ENCODE peak calls at places on chromosomes 5 and 9, in seven cellular contexts. K, Q, J, R, C, S and P are unnamed samples.
A peak's percentile ranks its signal among the peaks of the same experiment; 100 is the strongest.

GRCh38 chr5:129541648-129542251 is 81.7 kb downstream of the ADAMTS19 start:
- DNase-seq in K (no peak), Q (no peak), J (no peak), R (no peak), C (no peak), S (peak; percentile 66), P (no peak)

GRCh38 chr9:6417186-6417585 is 4.2 kb downstream of the UHRF2 start:
- DNase-seq in K (no peak), Q (no peak), J (no peak), R (no peak), C (no peak), S (peak; percentile 47), P (no peak)

GRCh38 chr5:172405226-172405625 is 49.1 kb downstream of the SH3PXD2B start:
- DNase-seq in K (no peak), Q (no peak), J (no peak), R (no peak), C (no peak), S (no peak), P (no peak)

GRCh38 chr5:92017786-92018185 is 634.7 kb upstream of the ARRDC3 start:
- DNase-seq in K (no peak), Q (peak; percentile 1), J (no peak), R (no peak), C (peak; percentile 46), S (peak; percentile 91), P (no peak)

GRCh38 chr5:80957031-80957761 is 3.0 kb upstream of the RASGRF2 start:
- DNase-seq in K (no peak), Q (no peak), J (no peak), R (no peak), C (no peak), S (no peak), P (no peak)

GRCh38 chr9:98154678-98155077 is 35.7 kb upstream of the TRIM14 start:
- DNase-seq in K (no peak), Q (no peak), J (no peak), R (no peak), C (no peak), S (no peak), P (no peak)

GRCh38 chr9:117368684-117369230 is 46.1 kb downstream of the ASTN2 start:
- DNase-seq in K (no peak), Q (no peak), J (no peak), R (no peak), C (no peak), S (no peak), P (no peak)

GRCh38 chr9:17472126-17472525 is 106.7 kb upstream of the SH3GL2 start:
- DNase-seq in K (no peak), Q (no peak), J (no peak), R (no peak), C (no peak), S (peak; percentile 68), P (no peak)

GRCh38 chr5:74201334-74202081 is 439.0 kb downstream of the ENC1 start:
- DNase-seq in K (no peak), Q (no peak), J (no peak), R (no peak), C (no peak), S (peak; percentile 87), P (no peak)